ENCODE peak calls at places on chromosomes 4 and X, in nine cellular contexts. E is body of pancreas, Z is astrocyte of the cerebellum, A is gastrocnemius medialis, L is heart right ventricle, Y is mammary epithelial cell, H is lower lobe of right lung, W is PC-9, I is psoas muscle. C is an unnamed sample.

GRCh38 chr4:123018391-123018755 is 96.0 kb upstream of the NUDT6 start:
- DNase-seq in E (no peak), Z (no peak), A (no peak), L (no peak), Y (no peak), H (no peak), W (no peak), I (no peak), C (no peak)

GRCh38 chr4:81743731-81744465 is 272.2 kb upstream of the RASGEF1B start:
- DNase-seq in E (no peak), Z (no peak), A (no peak), L (no peak), Y (no peak), H (no peak), W (no peak), I (no peak), C (no peak)

GRCh38 chr4:2077537-2078460 is 18.7 kb downstream of the NAT8L start:
- DNase-seq in E (no peak), Z (no peak), A (peak), L (no peak), Y (no peak), H (no peak), W (no peak), I (no peak), C (no peak)

GRCh38 chr4:48112017-48112667 is 21.9 kb downstream of the TXK start:
- DNase-seq in E (no peak), Z (no peak), A (no peak), L (no peak), Y (peak), H (no peak), W (no peak), I (no peak), C (peak)

GRCh38 chrX:10048076-10048475 is 80.9 kb downstream of the CLDN34 start:
- DNase-seq in E (no peak), Z (no peak), A (no peak), L (no peak), Y (no peak), H (no peak), W (no peak), I (no peak), C (no peak)

GRCh38 chr4:94278777-94279176 is 63.9 kb downstream of the HPGDS start:
- DNase-seq in E (no peak), Z (no peak), A (no peak), L (no peak), Y (no peak), H (no peak), W (no peak), I (no peak), C (no peak)

GRCh38 chr4:121764702-121765367 is at the start of gene SMIM43:
- DNase-seq in E (no peak), Z (no peak), A (no peak), L (no peak), Y (peak), H (peak), W (no peak), I (no peak), C (no peak)

GRCh38 chr4:97013309-97014106 is 1129.8 kb downstream of the STPG2 start:
- DNase-seq in E (no peak), Z (no peak), A (no peak), L (no peak), Y (no peak), H (no peak), W (no peak), I (no peak), C (no peak)

GRCh38 chr4:163758032-163758431 is 263.5 kb downstream of the TMA16 start:
- DNase-seq in E (no peak), Z (no peak), A (no peak), L (no peak), Y (no peak), H (no peak), W (no peak), I (no peak), C (no peak)

GRCh38 chrX:123906557-123907316 is 46.9 kb downstream of the XIAP start:
- DNase-seq in E (no peak), Z (no peak), A (peak), L (no peak), Y (no peak), H (no peak), W (no peak), I (no peak), C (peak)

GRCh38 chr4:15234585-15235126 is 193.2 kb upstream of the C1QTNF7 start:
- DNase-seq in E (no peak), Z (peak), A (no peak), L (peak), Y (peak), H (no peak), W (no peak), I (no peak), C (peak)

GRCh38 chrX:119105826-119106225 is 21.8 kb downstream of the KIAA1210 start:
- DNase-seq in E (no peak), Z (peak), A (no peak), L (no peak), Y (no peak), H (no peak), W (no peak), I (no peak), C (no peak)

GRCh38 chr4:133130171-133130570 is 18.9 kb upstream of the PCDH10 start:
- DNase-seq in E (no peak), Z (no peak), A (no peak), L (no peak), Y (no peak), H (no peak), W (no peak), I (no peak), C (no peak)

GRCh38 chrX:11290673-11291072 is 2.5 kb upstream of the AMELX start:
- DNase-seq in E (no peak), Z (no peak), A (no peak), L (no peak), Y (no peak), H (no peak), W (no peak), I (no peak), C (no peak)

GRCh38 chrX:45801554-45801953 is 600.9 kb upstream of the DIPK2B start:
- DNase-seq in E (no peak), Z (no peak), A (no peak), L (no peak), Y (peak), H (no peak), W (no peak), I (no peak), C (peak)

GRCh38 chr4:177302371-177303100 is 7.1 kb upstream of the NEIL3 start:
- DNase-seq in E (no peak), Z (no peak), A (no peak), L (no peak), Y (no peak), H (no peak), W (no peak), I (no peak), C (no peak)

GRCh38 chrX:23634181-23634580 is 33.1 kb upstream of the PRDX4 start:
- DNase-seq in E (no peak), Z (no peak), A (no peak), L (no peak), Y (peak), H (no peak), W (no peak), I (no peak), C (peak)

GRCh38 chr4:7067523-7068278 is at the start of gene GRPEL1:
- DNase-seq in E (peak), Z (peak), A (peak), L (peak), Y (peak), H (peak), W (peak), I (peak), C (peak)

GRCh38 chr4:187724526-187724925 is 271.0 kb upstream of the ZFP42 start:
- DNase-seq in E (no peak), Z (no peak), A (no peak), L (no peak), Y (no peak), H (no peak), W (no peak), I (no peak), C (no peak)

GRCh38 chr4:35189988-35190613 is 1054.2 kb downstream of the ARAP2 start:
- DNase-seq in E (no peak), Z (no peak), A (no peak), L (no peak), Y (no peak), H (no peak), W (no peak), I (no peak), C (no peak)
- H3K4me3 ChIP-seq in E (no peak), Z (no peak), A (no peak), L (no peak), Y (no peak), H (no peak), W (no peak), I (no peak), C (no peak)

GRCh38 chr4:69025999-69026387 is 70.3 kb upstream of the UGT2B7 start:
- DNase-seq in E (no peak), Z (no peak), A (no peak), L (no peak), Y (no peak), H (no peak), W (no peak), I (no peak), C (no peak)

GRCh38 chr4:69026974-69027373 is 69.3 kb upstream of the UGT2B7 start:
- DNase-seq in E (no peak), Z (no peak), A (no peak), L (no peak), Y (no peak), H (no peak), W (no peak), I (no peak), C (no peak)

GRCh38 chr4:69025191-69025998 is 70.9 kb upstream of the UGT2B7 start:
- DNase-seq in E (peak), Z (no peak), A (no peak), L (no peak), Y (no peak), H (no peak), W (no peak), I (no peak), C (no peak)
- TF ChIP-seq CTCF in E (peak), Z (peak), A (no peak), L (no peak), Y (peak), H (no peak), W (peak), I (no peak), C (peak)

GRCh38 chr4:30726090-30726668 is 6.0 kb downstream of the PCDH7 start:
- DNase-seq in E (no peak), Z (no peak), A (no peak), L (no peak), Y (no peak), H (no peak), W (peak), I (no peak), C (no peak)

GRCh38 chr4:30722916-30723270 is 2.7 kb downstream of the PCDH7 start:
- DNase-seq in E (peak), Z (no peak), A (no peak), L (no peak), Y (no peak), H (no peak), W (no peak), I (peak), C (no peak)

GRCh38 chr4:30724217-30724616 is 4.0 kb downstream of the PCDH7 start:
- DNase-seq in E (no peak), Z (no peak), A (no peak), L (no peak), Y (no peak), H (no peak), W (no peak), I (no peak), C (no peak)

GRCh38 chr4:30727409-30727808 is 7.2 kb downstream of the PCDH7 start:
- DNase-seq in E (no peak), Z (no peak), A (no peak), L (no peak), Y (no peak), H (no peak), W (no peak), I (no peak), C (no peak)

GRCh38 chr4:30725562-30725961 is 5.4 kb downstream of the PCDH7 start:
- DNase-seq in E (no peak), Z (no peak), A (no peak), L (no peak), Y (no peak), H (no peak), W (no peak), I (no peak), C (no peak)
- H3K4me3 ChIP-seq in E (no peak), Z (peak), A (no peak), L (peak), Y (peak), H (no peak), W (peak), I (no peak), C (peak)

DNA sequence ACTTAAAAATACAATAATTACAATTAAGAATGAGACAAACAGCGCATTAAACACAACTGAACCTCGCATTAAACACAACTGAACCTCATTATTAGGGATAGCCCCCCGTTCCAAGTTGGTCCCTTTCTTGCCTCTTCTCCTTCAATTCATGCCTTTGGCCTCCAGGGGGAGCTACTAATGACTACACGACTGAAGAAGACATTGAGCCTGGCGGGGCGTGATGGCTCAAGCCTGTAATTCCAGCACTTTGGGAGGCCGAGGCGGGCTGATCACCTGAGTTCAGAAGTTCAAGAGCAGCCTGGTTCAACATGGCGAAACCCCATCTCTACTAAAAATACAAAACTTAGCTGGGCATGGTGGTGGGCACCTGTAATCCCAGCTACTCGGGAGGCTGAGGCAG is 56.4 kb upstream of the NWD2 start:
- DNase-seq in E (no peak), Z (no peak), A (no peak), L (no peak), Y (no peak), H (no peak), W (no peak), I (no peak), C (no peak)
- TF ChIP-seq CTCF in E (no peak), Z (no peak), A (no peak), L (no peak), Y (peak), H (no peak), W (peak), I (no peak), C (no peak)

GRCh38 chr4:142645478-142646108 is 200.5 kb downstream of the INPP4B start:
- DNase-seq in E (no peak), Z (no peak), A (no peak), L (peak), Y (no peak), H (no peak), W (no peak), I (no peak), C (no peak)
- H3K4me3 ChIP-seq in E (no peak), Z (no peak), A (no peak), L (no peak), Y (no peak), H (no peak), W (no peak), I (no peak), C (no peak)

DNA sequence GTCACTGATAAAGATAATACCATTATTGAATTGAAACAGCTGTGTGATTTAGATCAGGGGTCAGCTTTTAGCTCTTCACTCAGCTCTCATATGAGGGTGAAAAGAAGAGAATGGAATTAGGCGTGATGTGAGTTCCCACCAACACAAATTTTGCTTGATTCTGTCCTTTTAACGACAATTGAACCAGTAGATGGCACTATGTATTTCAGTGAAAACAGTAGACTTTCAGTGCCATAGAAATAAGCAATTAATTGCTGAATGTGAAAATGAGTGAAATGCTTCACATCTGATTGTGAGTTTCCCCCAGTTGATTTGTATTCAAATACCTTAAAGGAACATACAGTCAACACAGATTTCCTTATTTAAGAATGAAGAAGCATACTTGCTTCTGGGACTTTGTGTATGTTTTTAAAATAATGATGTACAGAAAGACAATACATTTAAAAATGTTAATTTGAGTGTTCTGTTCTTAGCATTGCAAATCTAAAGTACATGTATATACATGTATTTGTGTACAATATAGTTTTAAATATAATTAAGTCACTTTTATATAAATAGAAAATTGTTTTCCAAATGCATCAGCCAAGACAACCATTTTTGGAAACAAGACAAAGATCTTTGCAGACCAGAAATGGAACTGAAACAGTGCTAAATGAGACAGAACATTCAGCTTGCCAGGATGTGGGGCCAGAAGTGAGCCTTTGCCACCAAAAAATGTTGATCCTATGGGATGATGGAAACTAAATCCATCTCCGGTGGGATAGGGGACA is 178.8 kb downstream of the SNCA start:
- DNase-seq in E (no peak), Z (peak), A (no peak), L (no peak), Y (no peak), H (no peak), W (no peak), I (no peak), C (peak)
- TF ChIP-seq CTCF in E (no peak), Z (peak), A (no peak), L (peak), Y (peak), H (peak), W (no peak), I (no peak), C (peak)

GRCh38 chrX:40005290-40006011 is 92.3 kb downstream of the BCOR start:
- DNase-seq in E (no peak), Z (no peak), A (no peak), L (peak), Y (no peak), H (no peak), W (no peak), I (no peak), C (no peak)
- H3K4me3 ChIP-seq in E (no peak), Z (no peak), A (no peak), L (peak), Y (no peak), H (peak), W (no peak), I (peak), C (no peak)

DNA sequence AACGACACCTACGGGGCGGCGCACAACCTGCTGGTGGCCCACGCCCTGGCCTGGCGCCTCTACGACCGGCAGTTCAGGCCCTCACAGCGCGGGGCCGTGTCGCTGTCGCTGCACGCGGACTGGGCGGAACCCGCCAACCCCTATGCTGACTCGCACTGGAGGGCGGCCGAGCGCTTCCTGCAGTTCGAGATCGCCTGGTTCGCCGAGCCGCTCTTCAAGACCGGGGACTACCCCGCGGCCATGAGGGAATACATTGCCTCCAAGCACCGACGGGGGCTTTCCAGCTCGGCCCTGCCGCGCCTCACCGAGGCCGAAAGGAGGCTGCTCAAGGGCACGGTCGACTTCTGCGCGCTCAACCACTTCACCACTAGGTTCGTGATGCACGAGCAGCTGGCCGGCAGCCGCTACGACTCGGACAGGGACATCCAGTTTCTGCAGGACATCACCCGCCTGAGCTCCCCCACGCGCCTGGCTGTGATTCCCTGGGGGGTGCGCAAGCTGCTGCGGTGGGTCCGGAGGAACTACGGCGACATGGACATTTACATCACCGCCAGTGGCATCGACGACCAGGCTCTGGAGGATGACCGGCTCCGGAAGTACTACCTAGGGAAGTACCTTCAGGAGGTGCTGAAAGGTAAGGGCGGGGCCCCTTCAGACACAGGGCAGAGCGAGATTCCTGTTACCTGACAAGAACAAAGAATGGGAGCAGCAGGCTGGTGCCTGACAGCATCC is 11.7 kb downstream of the RPL9 start:
- DNase-seq in E (peak), Z (peak), A (peak), L (peak), Y (peak), H (peak), W (no peak), I (peak), C (peak)
- TF ChIP-seq CTCF in E (no peak), Z (peak), A (no peak), L (peak), Y (peak), H (peak), W (no peak), I (no peak), C (peak)

GRCh38 chrX:65668362-65669310 is 1.2 kb downstream of the MSN start:
- DNase-seq in E (peak), Z (no peak), A (peak), L (peak), Y (peak), H (peak), W (peak), I (peak), C (peak)

GRCh38 chrX:65673857-65674350 is 6.5 kb downstream of the MSN start:
- DNase-seq in E (no peak), Z (no peak), A (no peak), L (no peak), Y (no peak), H (no peak), W (no peak), I (no peak), C (no peak)

GRCh38 chrX:65674351-65674893 is 7.0 kb downstream of the MSN start:
- DNase-seq in E (no peak), Z (no peak), A (no peak), L (no peak), Y (peak), H (no peak), W (no peak), I (no peak), C (no peak)

GRCh38 chrX:65671966-65672365 is 4.5 kb downstream of the MSN start:
- DNase-seq in E (no peak), Z (no peak), A (no peak), L (no peak), Y (no peak), H (no peak), W (no peak), I (no peak), C (no peak)

GRCh38 chrX:65671286-65671685 is 3.8 kb downstream of the MSN start:
- DNase-seq in E (no peak), Z (no peak), A (no peak), L (no peak), Y (no peak), H (no peak), W (no peak), I (no peak), C (no peak)
- H3K4me3 ChIP-seq in E (no peak), Z (peak), A (no peak), L (peak), Y (no peak), H (peak), W (no peak), I (peak), C (no peak)

GRCh38 chrX:68488657-68489056 is 10.2 kb upstream of the YIPF6 start:
- DNase-seq in E (no peak), Z (no peak), A (no peak), L (no peak), Y (no peak), H (no peak), W (no peak), I (no peak), C (no peak)

GRCh38 chrX:68487254-68487653 is 11.6 kb upstream of the YIPF6 start:
- DNase-seq in E (no peak), Z (no peak), A (no peak), L (no peak), Y (no peak), H (no peak), W (no peak), I (no peak), C (no peak)

GRCh38 chrX:68487924-68488323 is 10.9 kb upstream of the YIPF6 start:
- DNase-seq in E (no peak), Z (no peak), A (no peak), L (no peak), Y (no peak), H (no peak), W (no peak), I (no peak), C (no peak)

GRCh38 chrX:68492583-68492982 is 6.3 kb upstream of the YIPF6 start:
- DNase-seq in E (no peak), Z (no peak), A (no peak), L (no peak), Y (no peak), H (no peak), W (no peak), I (no peak), C (no peak)

GRCh38 chrX:68490644-68491043 is 8.2 kb upstream of the YIPF6 start:
- DNase-seq in E (no peak), Z (no peak), A (no peak), L (no peak), Y (peak), H (no peak), W (peak), I (no peak), C (peak)
- TF ChIP-seq CTCF in E (no peak), Z (peak), A (no peak), L (peak), Y (peak), H (peak), W (peak), I (peak), C (peak)

C was measured in bronchial epithelial cell.